ENCODE peak calls at places on chromosomes 3 and 15, in five cellular contexts. X is heart right ventricle, V is spleen, Y is adipocyte, R is IMR-90. M is an unnamed sample.
A peak's percentile ranks its signal among the peaks of the same experiment; 100 is the strongest.

GRCh38 chr15:92365079-92365478 is 28.6 kb upstream of the ST8SIA2 start:
- DNase-seq in X (no peak), V (no peak), Y (no peak), R (no peak), M (no peak)

GRCh38 chr3:53628546-53629395 is 134.4 kb downstream of the CACNA1D start:
- DNase-seq in X (no peak), V (no peak), Y (no peak), R (no peak), M (no peak)

GRCh38 chr15:89630974-89631901 is 24.0 kb downstream of the KIF7 start:
- DNase-seq in X (no peak), V (no peak), Y (no peak), R (no peak), M (no peak)

GRCh38 chr3:51381333-51381705 is 3.8 kb upstream of the MANF start:
- DNase-seq in X (no peak), V (no peak), Y (no peak), R (no peak), M (peak; percentile 67)

GRCh38 chr15:85496551-85497545 is 116.4 kb downstream of the AKAP13 start:
- DNase-seq in X (no peak), V (no peak), Y (no peak), R (no peak), M (no peak)

GRCh38 chr3:52517796-52518722 is 15.6 kb downstream of the NT5DC2 start:
- DNase-seq in X (no peak), V (no peak), Y (no peak), R (no peak), M (no peak)

GRCh38 chr3:189914799-189915198 is 205.9 kb downstream of the P3H2 start:
- DNase-seq in X (no peak), V (no peak), Y (peak; percentile 90), R (peak; percentile 96), M (no peak)

GRCh38 chr3:183533410-183534132 is 21.9 kb downstream of the KLHL6 start:
- DNase-seq in X (no peak), V (no peak), Y (peak; percentile 12), R (no peak), M (no peak)

GRCh38 chr3:126781889-126782491 is 78.0 kb downstream of the CHCHD6 start:
- DNase-seq in X (peak; percentile 18), V (no peak), Y (peak; percentile 85), R (peak; percentile 86), M (no peak)

GRCh38 chr3:16286161-16286560 is 21.1 kb downstream of the OXNAD1 start:
- DNase-seq in X (no peak), V (no peak), Y (no peak), R (no peak), M (no peak)

GRCh38 chr3:121545049-121545563 is 682 bp downstream of the POLQ start:
- DNase-seq in X (no peak), V (no peak), Y (peak; percentile 23), R (no peak), M (no peak)

GRCh38 chr15:60591491-60592385 is 112.8 kb upstream of the ICE2 start:
- DNase-seq in X (peak; percentile 42), V (peak; percentile 85), Y (peak; percentile 70), R (no peak), M (peak; percentile 84)

GRCh38 chr15:81182031-81182745 is 14.5 kb upstream of the IL16 start:
- DNase-seq in X (no peak), V (no peak), Y (peak; percentile 68), R (peak; percentile 36), M (peak; percentile 50)

GRCh38 chr3:38644016-38644661 is 5.3 kb downstream of the SCN5A start:
- DNase-seq in X (no peak), V (peak; percentile 41), Y (no peak), R (no peak), M (no peak)

GRCh38 chr3:38643592-38643991 is 5.9 kb downstream of the SCN5A start:
- DNase-seq in X (no peak), V (peak; percentile 31), Y (no peak), R (no peak), M (no peak)

GRCh38 chr3:38643090-38643489 is 6.4 kb downstream of the SCN5A start:
- DNase-seq in X (no peak), V (peak; percentile 58), Y (no peak), R (no peak), M (no peak)

GRCh38 chr3:38640661-38641441 is 8.6 kb downstream of the SCN5A start:
- DNase-seq in X (no peak), V (peak; percentile 66), Y (no peak), R (no peak), M (no peak)

DNA sequence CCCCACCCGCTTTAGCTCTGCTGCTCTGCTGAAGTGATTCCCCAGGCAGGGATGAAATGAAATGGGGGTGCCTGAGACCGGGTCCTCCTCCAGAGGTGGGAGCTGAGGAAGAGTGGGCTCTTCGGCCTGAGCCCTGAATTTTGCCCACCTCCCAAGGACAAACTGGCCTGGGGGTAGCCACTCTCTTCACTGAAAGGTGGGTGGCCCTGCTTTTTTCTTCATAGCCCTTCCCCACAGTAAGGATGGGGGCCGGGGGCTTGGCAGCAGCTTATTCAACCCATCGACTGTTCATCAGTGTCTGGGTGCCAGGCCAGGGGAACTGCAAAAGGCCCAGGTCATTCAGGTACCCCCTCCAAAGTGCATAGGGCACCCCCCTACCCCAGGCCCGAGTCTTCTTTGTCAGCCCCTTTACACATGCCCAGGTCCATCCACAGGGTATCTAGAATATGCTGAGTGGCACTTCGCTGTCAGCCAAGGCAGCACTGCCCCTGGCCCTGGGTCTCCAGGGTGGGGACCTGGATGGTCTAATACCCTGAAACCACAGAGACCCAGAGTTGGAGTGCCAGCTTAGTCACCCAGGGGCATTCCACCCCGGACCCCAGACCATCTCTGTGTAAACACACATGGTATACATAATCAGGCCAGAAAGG is 7.9 kb downstream of the SCN5A start:
- DNase-seq in X (no peak), V (peak; percentile 38), Y (no peak), R (no peak), M (no peak)
- H3K27me3 ChIP-seq in X (no peaks in the 10 kb centered on the region), V (peaks cover 69% of the 10 kb centered on the region), Y (peaks cover 63% of the 10 kb centered on the region), R (no peaks in the 10 kb centered on the region), M (peaks cover 2% of the 10 kb centered on the region)

DNA sequence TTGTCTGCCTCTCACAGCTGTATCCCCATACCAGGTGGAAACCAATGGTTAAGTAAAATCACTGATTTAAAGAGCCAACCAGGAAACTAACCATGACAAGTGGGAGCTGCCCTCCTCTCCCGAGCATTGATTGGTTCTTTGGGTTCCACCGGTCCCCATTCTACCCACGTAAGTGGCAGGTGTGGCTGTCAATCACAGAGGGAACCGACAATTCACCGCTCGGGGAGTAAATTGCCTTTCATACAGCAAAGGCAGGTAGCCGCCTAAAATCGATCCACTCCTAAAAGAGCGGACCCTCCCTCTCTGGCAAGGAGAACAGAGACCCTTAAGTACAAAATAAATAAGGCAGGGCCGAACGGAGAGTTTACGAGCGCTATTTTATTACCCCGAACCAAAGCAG is 1.2 kb downstream of the ERC2 start:
- DNase-seq in X (peak; percentile 76), V (no peak), Y (no peak), R (peak; percentile 43), M (no peak)
- H3K4me3 ChIP-seq in X (peak overlapping the region; percentile 41), V (peak overlapping the region; percentile 40), Y (no peak overlapping the region), R (no peak overlapping the region), M (no peak overlapping the region)

DNA sequence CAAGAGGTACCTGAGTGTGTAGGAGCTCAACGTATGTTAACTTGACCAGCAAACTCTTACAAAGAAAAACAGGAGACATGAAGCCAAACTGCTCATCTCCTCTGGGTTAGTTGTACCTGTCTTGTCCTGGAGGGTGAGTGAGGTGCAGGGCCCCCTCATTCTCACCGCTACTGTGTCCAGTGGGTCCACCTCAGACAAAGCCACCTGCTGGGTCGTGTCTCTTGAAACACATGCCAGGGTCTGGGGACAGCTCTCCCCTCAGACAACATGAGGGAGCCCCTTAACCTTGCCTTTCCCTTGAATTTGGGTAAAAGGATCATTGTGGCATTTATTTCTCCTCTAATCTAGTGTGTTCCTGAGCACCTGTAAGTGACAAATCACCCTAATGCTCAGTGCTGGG is 185.6 kb downstream of the TLE3 start:
- DNase-seq in X (no peak), V (no peak), Y (no peak), R (no peak), M (no peak)
- H3K27me3 ChIP-seq in X (no peaks in the 10 kb centered on the region), V (peaks cover 14% of the 10 kb centered on the region), Y (peaks cover 55% of the 10 kb centered on the region), R (peaks cover 63% of the 10 kb centered on the region), M (no peaks in the 10 kb centered on the region)

GRCh38 chr3:94965867-94966471 is 903.1 kb downstream of the NSUN3 start:
- DNase-seq in X (no peak), V (no peak), Y (no peak), R (no peak), M (no peak)
- H3K4me3 ChIP-seq in X (no peak overlapping the region), V (no peak overlapping the region), Y (no peak overlapping the region), R (no peak overlapping the region), M (no peak overlapping the region)

GRCh38 chr3:23459437-23459836 is 256.3 kb downstream of the UBE2E2 start:
- DNase-seq in X (no peak), V (no peak), Y (no peak), R (no peak), M (no peak)
- H3K27me3 ChIP-seq in X (no peaks in the 10 kb centered on the region), V (no peaks in the 10 kb centered on the region), Y (no peaks in the 10 kb centered on the region), R (no peaks in the 10 kb centered on the region), M (no peaks in the 10 kb centered on the region)